ENCODE peak calls at places on chromosomes 6 and 20, in five cellular contexts. T is activated gamma-delta T cell, N is GM23248, A is Right ventricle myocardium superior, E is tibial artery. D is an unnamed sample.

GRCh38 chr20:54985100-54985499 is 509.7 kb downstream of the DOK5 start:
- DNase-seq in T (no peak), N (no peak), A (no peak), E (no peak), D (no peak)

GRCh38 chr6:140050232-140050995 is 676.0 kb upstream of the CITED2 start:
- DNase-seq in T (no peak), N (peak; percentile 76), A (peak; percentile 39), E (no peak), D (no peak)

GRCh38 chr6:70857387-70858077 is 99.3 kb downstream of the B3GAT2 start:
- DNase-seq in T (no peak), N (no peak), A (no peak), E (no peak), D (no peak)

GRCh38 chr6:14734416-14735340 is 511.2 kb upstream of the JARID2 start:
- DNase-seq in T (no peak), N (peak; percentile 92), A (no peak), E (no peak), D (no peak)

GRCh38 chr6:133191323-133191722 is 49.8 kb upstream of the EYA4 start:
- DNase-seq in T (no peak), N (no peak), A (no peak), E (no peak), D (no peak)

GRCh38 chr20:16279320-16279719 is 293.9 kb downstream of the KIF16B start:
- DNase-seq in T (no peak), N (no peak), A (no peak), E (no peak), D (no peak)

GRCh38 chr20:50335105-50335504 is 144.5 kb downstream of the CEBPB start:
- DNase-seq in T (no peak), N (peak; percentile 49), A (no peak), E (no peak), D (peak; percentile 63)

GRCh38 chr6:82331031-82331773 is 32.4 kb upstream of the TPBG start:
- DNase-seq in T (no peak), N (peak; percentile 86), A (no peak), E (no peak), D (no peak)

GRCh38 chr6:159125977-159126376 is 43.2 kb upstream of the FNDC1 start:
- DNase-seq in T (no peak), N (peak; percentile 68), A (peak; percentile 74), E (no peak), D (no peak)

GRCh38 chr20:51487525-51488279 is 54.8 kb downstream of the NFATC2 start:
- DNase-seq in T (no peak), N (peak; percentile 82), A (no peak), E (no peak), D (no peak)

GRCh38 chr6:46220351-46221220 is 49.8 kb upstream of the ENPP5 start:
- DNase-seq in T (no peak), N (no peak), A (no peak), E (no peak), D (no peak)

GRCh38 chr20:44624152-44624551 is 27.3 kb downstream of the ADA start:
- DNase-seq in T (no peak), N (no peak), A (peak; percentile 30), E (no peak), D (no peak)

GRCh38 chr6:83594936-83595335 is 82.6 kb downstream of the PRSS35 start:
- DNase-seq in T (no peak), N (peak; percentile 62), A (no peak), E (no peak), D (no peak)

GRCh38 chr6:141335476-141335875 is 797.2 kb upstream of the GJE1 start:
- DNase-seq in T (no peak), N (no peak), A (no peak), E (no peak), D (no peak)

GRCh38 chr6:122580731-122581130 is 29.5 kb upstream of the PKIB start:
- DNase-seq in T (no peak), N (peak; percentile 2), A (no peak), E (no peak), D (no peak)

GRCh38 chr6:151536280-151536534 is 42.4 kb downstream of the CCDC170 start:
- DNase-seq in T (no peak), N (no peak), A (no peak), E (no peak), D (no peak)

GRCh38 chr20:60589624-60590023 is 631.4 kb downstream of the CDH26 start:
- DNase-seq in T (no peak), N (peak; percentile 49), A (no peak), E (no peak), D (no peak)

GRCh38 chr20:58906894-58907293 is 54.4 kb downstream of the GNAS start:
- DNase-seq in T (no peak), N (peak; percentile 86), A (no peak), E (no peak), D (no peak)

GRCh38 chr6:136967874-136968752 is 46.0 kb downstream of the SLC35D3 start:
- DNase-seq in T (no peak), N (peak; percentile 78), A (peak; percentile 80), E (peak; percentile 59), D (no peak)

D was measured in upper lobe of left lung.